ENCODE peak calls at places on chromosomes 4 and X, in eight cellular contexts. J is GM23338; Y is HL-60; T is uterus; W is fibroblast of lung; G is HepG2; B is psoas muscle; M is CD4-positive, alpha-beta T cell. U is an unnamed sample.

GRCh38 chrX:40097101-40097491 is 662 bp downstream of the BCOR start:
- DNase-seq in W (no peak), T (peak), G (no peak), J (no peak), B (no peak), Y (no peak), M (no peak), U (no peak)

GRCh38 chr4:26061248-26061986 is 147.4 kb downstream of the SMIM20 start:
- DNase-seq in J (peak), G (peak), B (no peak), T (no peak), M (no peak), W (peak), Y (peak), U (peak)

GRCh38 chr4:8185280-8185679 is 13.8 kb upstream of the SH3TC1 start:
- DNase-seq in B (no peak), T (no peak), J (no peak), Y (no peak), G (no peak), W (peak), M (no peak), U (no peak)

GRCh38 chr4:19039816-19040215 is 1018.3 kb upstream of the LCORL start:
- DNase-seq in G (no peak), M (no peak), W (no peak), Y (no peak), T (no peak), J (no peak), B (no peak), U (no peak)

GRCh38 chr4:121096629-121097028 is 24.3 kb upstream of the NDNF start:
- DNase-seq in M (no peak), Y (no peak), J (peak), W (peak), B (no peak), G (peak), T (no peak), U (peak)

GRCh38 chrX:97563531-97564133 is 679.9 kb downstream of the RPA4 start:
- DNase-seq in B (no peak), J (no peak), G (peak), T (peak), M (peak), Y (peak), W (peak), U (peak)

GRCh38 chr4:119034276-119035008 is 101.2 kb upstream of the MYOZ2 start:
- DNase-seq in Y (no peak), T (no peak), J (peak), G (no peak), M (no peak), W (no peak), B (no peak), U (no peak)

GRCh38 chr4:105433421-105433820 is 40.4 kb downstream of the PPA2 start:
- DNase-seq in Y (no peak), B (no peak), T (no peak), W (no peak), J (no peak), G (no peak), M (no peak), U (no peak)

GRCh38 chr4:139416073-139416673 is 37.7 kb upstream of the RAB33B start:
- DNase-seq in W (peak), M (no peak), B (no peak), T (no peak), Y (peak), G (peak), J (peak), U (peak)

GRCh38 chrX:106468433-106468832 is 143.3 kb upstream of the RADX start:
- DNase-seq in T (no peak), J (no peak), B (no peak), Y (no peak), M (no peak), G (no peak), W (no peak), U (no peak)

GRCh38 chr4:118351851-118352827 is 664 bp downstream of the PRSS12 start:
- DNase-seq in J (peak), W (peak), G (peak), B (peak), T (no peak), Y (no peak), M (no peak), U (peak)

GRCh38 chr4:87839309-87839946 is 6.7 kb downstream of the MEPE start:
- DNase-seq in T (peak), J (peak), M (no peak), W (peak), G (no peak), Y (peak), B (peak), U (peak)

GRCh38 chr4:125313989-125314602 is 659 bp upstream of the FAT4 start:
- DNase-seq in M (no peak), G (peak), T (no peak), Y (no peak), J (peak), W (no peak), B (no peak), U (peak)

GRCh38 chr4:146585761-146586333 is 52.8 kb upstream of the POU4F2 start:
- DNase-seq in G (no peak), M (no peak), J (peak), W (peak), T (no peak), Y (peak), B (no peak), U (peak)

GRCh38 chr4:187363453-187363852 is 632.1 kb upstream of the ZFP42 start:
- DNase-seq in T (no peak), J (no peak), B (no peak), W (no peak), Y (no peak), M (no peak), G (no peak), U (no peak)

GRCh38 chrX:53093748-53094583 is at the start of gene KANTR:
- DNase-seq in T (peak), W (peak), J (peak), M (peak), G (peak), Y (peak), B (peak), U (peak)

GRCh38 chrX:118961866-118962560 is 12.4 kb upstream of the LONRF3 start:
- DNase-seq in Y (no peak), M (no peak), W (no peak), B (no peak), G (no peak), J (no peak), T (no peak), U (no peak)

GRCh38 chr4:14787221-14787620 is 215.1 kb upstream of the CPEB2 start:
- DNase-seq in J (no peak), W (no peak), Y (no peak), G (no peak), M (no peak), T (no peak), B (no peak), U (no peak)

GRCh38 chrX:151879856-151880255 is 32.8 kb upstream of the MAGEA4 start:
- DNase-seq in M (no peak), J (no peak), T (no peak), B (no peak), G (no peak), W (no peak), Y (no peak), U (no peak)

GRCh38 chr4:186192068-186192751 is 843 bp downstream of the CYP4V2 start:
- DNase-seq in J (peak), G (peak), B (no peak), T (peak), M (no peak), Y (peak), W (peak), U (peak)

GRCh38 chrX:108312938-108313337 is 125.3 kb downstream of the COL4A6 start:
- DNase-seq in G (no peak), Y (no peak), T (peak), M (no peak), J (peak), W (peak), B (peak), U (no peak)
- H3K27ac ChIP-seq in G (no peak), Y (no peak), T (no peak), M (no peak), J (no peak), W (no peak), B (peak), U (no peak)

GRCh38 chr4:76952631-76953587 is 3.4 kb downstream of the SEPTIN11 start:
- DNase-seq in Y (no peak), J (no peak), B (no peak), W (no peak), G (no peak), T (no peak), M (no peak), U (no peak)

GRCh38 chr4:76955187-76955586 is 5.6 kb downstream of the SEPTIN11 start:
- DNase-seq in W (peak), M (no peak), G (no peak), B (no peak), T (no peak), J (no peak), Y (no peak), U (peak)

GRCh38 chr4:76953956-76954355 is 4.4 kb downstream of the SEPTIN11 start:
- DNase-seq in J (no peak), Y (no peak), G (no peak), W (peak), B (no peak), T (no peak), M (no peak), U (no peak)

GRCh38 chr4:76952071-76952470 is 2.5 kb downstream of the SEPTIN11 start:
- DNase-seq in M (no peak), G (no peak), T (no peak), Y (no peak), J (no peak), B (no peak), W (no peak), U (no peak)

DNA sequence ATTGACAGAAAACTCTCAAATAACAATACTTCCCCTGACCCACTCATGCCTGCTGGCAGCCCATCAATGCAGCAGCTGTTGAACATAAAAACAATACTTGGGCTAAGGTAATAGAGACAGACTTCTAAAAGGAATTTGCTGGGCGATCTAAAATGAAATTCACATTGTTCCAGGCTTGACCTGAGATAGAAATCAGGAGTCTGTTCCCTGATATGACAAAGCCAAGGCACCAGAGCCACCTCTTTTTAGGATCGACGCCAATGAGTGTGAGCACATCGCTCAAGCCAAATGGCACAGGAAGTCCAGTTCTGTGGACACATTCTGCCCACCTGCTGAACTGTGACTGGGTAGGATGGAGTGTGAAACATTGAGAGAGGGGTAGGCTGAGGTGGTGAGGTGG is 4.9 kb downstream of the SEPTIN11 start:
- DNase-seq in J (no peak), W (no peak), M (no peak), G (no peak), B (no peak), Y (no peak), T (no peak), U (no peak)
- TF ChIP-seq CTCF in J (no peak), W (no peak), M (no peak), G (no peak), B (no peak), Y (no peak), T (no peak), U (no peak)

DNA sequence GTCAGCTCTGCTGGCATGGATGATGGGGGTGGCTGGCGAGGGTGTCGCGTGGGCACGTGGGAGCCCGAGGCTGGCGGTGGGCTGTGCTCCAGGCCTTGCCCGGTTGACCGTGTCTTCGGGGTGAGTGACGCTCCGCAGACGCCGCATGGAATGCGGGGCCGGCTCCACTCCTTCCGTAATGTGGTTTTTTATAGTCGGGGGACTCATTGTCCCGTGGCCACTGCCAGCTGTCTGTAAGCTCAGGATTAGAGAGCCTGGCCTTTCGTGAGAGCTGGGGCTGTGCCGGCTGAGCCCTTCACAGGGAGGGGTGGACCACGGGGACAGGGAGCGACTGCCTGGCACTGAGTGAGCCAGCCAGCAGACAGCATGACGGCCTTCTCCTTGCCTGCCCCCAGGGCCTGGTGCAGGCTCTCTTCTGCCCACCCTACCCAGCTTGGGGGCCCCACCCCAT is 20.4 kb downstream of the DOK7 start:
- DNase-seq in W (no peak), G (no peak), T (no peak), B (peak), M (no peak), J (no peak), Y (no peak), U (no peak)
- H3K27ac ChIP-seq in W (no peak), G (no peak), T (no peak), B (peak), M (no peak), J (no peak), Y (no peak), U (no peak)

GRCh38 chr4:164700471-164700870 is 53.5 kb upstream of the SMIM31 start:
- DNase-seq in J (peak), W (no peak), Y (no peak), T (no peak), G (peak), B (no peak), M (no peak), U (no peak)
- TF ChIP-seq CTCF in J (peak), W (no peak), Y (peak), T (no peak), G (peak), B (no peak), M (no peak), U (no peak)

U was measured in hepatocyte.